ENCODE peak calls at places on chromosomes 16 and 17, in seven cellular contexts. One of them, this sample, is unnamed.

GRCh38 chr17:65395924-65396323 is 165.5 kb downstream of the AXIN2 start:
- DNase-seq in astrocyte: no peak
- DNase-seq in colonic mucosa: no peak
- DNase-seq in breast epithelium: no peak
- DNase-seq in AG09309: no peak
- DNase-seq in heart left ventricle: no peak
- DNase-seq in aorta: no peak
- DNase-seq in this sample: no peak

GRCh38 chr16:4888428-4889135 is 41.3 kb downstream of the UBN1 start:
- DNase-seq in astrocyte: no peak
- DNase-seq in colonic mucosa: no peak
- DNase-seq in breast epithelium: no peak
- DNase-seq in AG09309: no peak
- DNase-seq in heart left ventricle: no peak
- DNase-seq in aorta: no peak
- DNase-seq in this sample: no peak

GRCh38 chr17:51120357-51120738 is 320 bp downstream of the SPAG9 start:
- DNase-seq in astrocyte: peak
- DNase-seq in colonic mucosa: peak
- DNase-seq in breast epithelium: peak
- DNase-seq in AG09309: no peak
- DNase-seq in heart left ventricle: peak
- DNase-seq in aorta: no peak
- DNase-seq in this sample: no peak

GRCh38 chr17:50204431-50204830 is 3.0 kb upstream of the COL1A1 start:
- DNase-seq in astrocyte: no peak
- DNase-seq in colonic mucosa: no peak
- DNase-seq in breast epithelium: no peak
- DNase-seq in AG09309: no peak
- DNase-seq in heart left ventricle: no peak
- DNase-seq in aorta: no peak
- DNase-seq in this sample: no peak

GRCh38 chr16:81239722-81240121 is 1.2 kb downstream of the BCO1 start:
- DNase-seq in astrocyte: no peak
- DNase-seq in colonic mucosa: no peak
- DNase-seq in breast epithelium: no peak
- DNase-seq in AG09309: no peak
- DNase-seq in heart left ventricle: no peak
- DNase-seq in aorta: no peak
- DNase-seq in this sample: no peak

GRCh38 chr17:39776267-39776666 is 38.5 kb downstream of the GRB7 start:
- DNase-seq in astrocyte: no peak
- DNase-seq in colonic mucosa: no peak
- DNase-seq in breast epithelium: no peak
- DNase-seq in AG09309: no peak
- DNase-seq in heart left ventricle: no peak
- DNase-seq in aorta: no peak
- DNase-seq in this sample: no peak

GRCh38 chr17:77235370-77236080 is 94.8 kb downstream of the SEC14L1 start:
- DNase-seq in astrocyte: peak
- DNase-seq in colonic mucosa: peak
- DNase-seq in breast epithelium: no peak
- DNase-seq in AG09309: peak
- DNase-seq in heart left ventricle: peak
- DNase-seq in aorta: peak
- DNase-seq in this sample: peak

GRCh38 chr16:11560701-11561439 is 25.8 kb downstream of the LITAF start:
- DNase-seq in astrocyte: no peak
- DNase-seq in colonic mucosa: no peak
- DNase-seq in breast epithelium: no peak
- DNase-seq in AG09309: no peak
- DNase-seq in heart left ventricle: peak
- DNase-seq in aorta: no peak
- DNase-seq in this sample: no peak

GRCh38 chr16:67284699-67285646 is 5.6 kb downstream of the PLEKHG4 start:
- DNase-seq in astrocyte: no peak
- DNase-seq in colonic mucosa: peak
- DNase-seq in breast epithelium: peak
- DNase-seq in AG09309: no peak
- DNase-seq in heart left ventricle: no peak
- DNase-seq in aorta: no peak
- DNase-seq in this sample: peak

GRCh38 chr17:65293584-65294183 is 156.5 kb downstream of the RGS9 start:
- DNase-seq in astrocyte: no peak
- DNase-seq in colonic mucosa: peak
- DNase-seq in breast epithelium: no peak
- DNase-seq in AG09309: no peak
- DNase-seq in heart left ventricle: no peak
- DNase-seq in aorta: no peak
- DNase-seq in this sample: no peak

GRCh38 chr16:75836377-75837010 is 110.2 kb upstream of the CPHXL start:
- DNase-seq in astrocyte: no peak
- DNase-seq in colonic mucosa: no peak
- DNase-seq in breast epithelium: no peak
- DNase-seq in AG09309: no peak
- DNase-seq in heart left ventricle: no peak
- DNase-seq in aorta: no peak
- DNase-seq in this sample: no peak

GRCh38 chr17:73822371-73822770 is 178.1 kb upstream of the SDK2 start:
- DNase-seq in astrocyte: no peak
- DNase-seq in colonic mucosa: no peak
- DNase-seq in breast epithelium: no peak
- DNase-seq in AG09309: no peak
- DNase-seq in heart left ventricle: no peak
- DNase-seq in aorta: no peak
- DNase-seq in this sample: no peak

GRCh38 chr17:41777579-41778188 is 8.8 kb downstream of the JUP start:
- DNase-seq in astrocyte: peak
- DNase-seq in colonic mucosa: peak
- DNase-seq in breast epithelium: peak
- DNase-seq in AG09309: peak
- DNase-seq in heart left ventricle: peak
- DNase-seq in aorta: peak
- DNase-seq in this sample: peak

GRCh38 chr17:57881143-57881542 is 31.3 kb upstream of the MRPS23 start:
- DNase-seq in astrocyte: peak
- DNase-seq in colonic mucosa: no peak
- DNase-seq in breast epithelium: no peak
- DNase-seq in AG09309: peak
- DNase-seq in heart left ventricle: no peak
- DNase-seq in aorta: no peak
- DNase-seq in this sample: no peak

GRCh38 chr17:307741-308507 is 44.7 kb downstream of the RPH3AL start:
- DNase-seq in astrocyte: no peak
- DNase-seq in colonic mucosa: no peak
- DNase-seq in breast epithelium: no peak
- DNase-seq in AG09309: no peak
- DNase-seq in heart left ventricle: peak
- DNase-seq in aorta: peak
- DNase-seq in this sample: no peak

GRCh38 chr16:10078541-10078949 is 103.7 kb downstream of the GRIN2A start:
- DNase-seq in astrocyte: no peak
- DNase-seq in colonic mucosa: no peak
- DNase-seq in breast epithelium: no peak
- DNase-seq in AG09309: no peak
- DNase-seq in heart left ventricle: no peak
- DNase-seq in aorta: no peak
- DNase-seq in this sample: peak

GRCh38 chr17:75571197-75571884 is 16.3 kb upstream of the MYO15B start:
- DNase-seq in astrocyte: no peak
- DNase-seq in colonic mucosa: no peak
- DNase-seq in breast epithelium: no peak
- DNase-seq in AG09309: no peak
- DNase-seq in heart left ventricle: peak
- DNase-seq in aorta: peak
- DNase-seq in this sample: peak

GRCh38 chr16:56860226-56861020 is 4.6 kb upstream of the SLC12A3 start:
- DNase-seq in astrocyte: no peak
- DNase-seq in colonic mucosa: no peak
- DNase-seq in breast epithelium: no peak
- DNase-seq in AG09309: no peak
- DNase-seq in heart left ventricle: no peak
- DNase-seq in aorta: no peak
- DNase-seq in this sample: peak

GRCh38 chr17:73490851-73491250 is 153.4 kb downstream of the SDK2 start:
- DNase-seq in astrocyte: no peak
- DNase-seq in colonic mucosa: no peak
- DNase-seq in breast epithelium: no peak
- DNase-seq in AG09309: no peak
- DNase-seq in heart left ventricle: no peak
- DNase-seq in aorta: no peak
- DNase-seq in this sample: no peak

GRCh38 chr17:80192268-80192667 is 22.4 kb downstream of the CARD14 start:
- DNase-seq in astrocyte: no peak
- DNase-seq in colonic mucosa: no peak
- DNase-seq in breast epithelium: no peak
- DNase-seq in AG09309: no peak
- DNase-seq in heart left ventricle: peak
- DNase-seq in aorta: no peak
- DNase-seq in this sample: peak

GRCh38 chr16:5504028-5504758 is 406.6 kb upstream of the EEF2KMT start:
- DNase-seq in astrocyte: peak
- DNase-seq in colonic mucosa: no peak
- DNase-seq in breast epithelium: no peak
- DNase-seq in AG09309: no peak
- DNase-seq in heart left ventricle: peak
- DNase-seq in aorta: no peak
- DNase-seq in this sample: no peak

GRCh38 chr16:22948058-22948602 is 134.2 kb downstream of the HS3ST2 start:
- DNase-seq in astrocyte: no peak
- DNase-seq in colonic mucosa: no peak
- DNase-seq in breast epithelium: no peak
- DNase-seq in AG09309: no peak
- DNase-seq in heart left ventricle: no peak
- DNase-seq in aorta: no peak
- DNase-seq in this sample: no peak

GRCh38 chr17:52255347-52255746 is 96.8 kb upstream of the CA10 start:
- DNase-seq in astrocyte: no peak
- DNase-seq in colonic mucosa: no peak
- DNase-seq in breast epithelium: no peak
- DNase-seq in AG09309: no peak
- DNase-seq in heart left ventricle: no peak
- DNase-seq in aorta: no peak
- DNase-seq in this sample: no peak

GRCh38 chr17:7496470-7497227 is 12.5 kb downstream of the POLR2A start:
- DNase-seq in astrocyte: no peak
- DNase-seq in colonic mucosa: no peak
- DNase-seq in breast epithelium: no peak
- DNase-seq in AG09309: no peak
- DNase-seq in heart left ventricle: peak
- DNase-seq in aorta: no peak
- DNase-seq in this sample: no peak
- H3K4me3 ChIP-seq in astrocyte: no peak
- H3K4me3 ChIP-seq in colonic mucosa: no peak
- H3K4me3 ChIP-seq in breast epithelium: no peak
- H3K4me3 ChIP-seq in AG09309: no peak
- H3K4me3 ChIP-seq in heart left ventricle: no peak
- H3K4me3 ChIP-seq in aorta: no peak
- H3K4me3 ChIP-seq in this sample: no peak

GRCh38 chr17:81898029-81898866 is 3.8 kb upstream of the NPB start:
- DNase-seq in astrocyte: peak
- DNase-seq in colonic mucosa: no peak
- DNase-seq in breast epithelium: no peak
- DNase-seq in AG09309: peak
- DNase-seq in heart left ventricle: no peak
- DNase-seq in aorta: no peak
- DNase-seq in this sample: no peak

GRCh38 chr17:81900181-81900820 is 1.7 kb upstream of the NPB start:
- DNase-seq in astrocyte: no peak
- DNase-seq in colonic mucosa: no peak
- DNase-seq in breast epithelium: no peak
- DNase-seq in AG09309: no peak
- DNase-seq in heart left ventricle: no peak
- DNase-seq in aorta: no peak
- DNase-seq in this sample: no peak

GRCh38 chr17:81901167-81902022 is 643 bp upstream of the NPB start:
- DNase-seq in astrocyte: no peak
- DNase-seq in colonic mucosa: no peak
- DNase-seq in breast epithelium: no peak
- DNase-seq in AG09309: no peak
- DNase-seq in heart left ventricle: no peak
- DNase-seq in aorta: no peak
- DNase-seq in this sample: no peak

GRCh38 chr17:81899514-81900166 is 2.4 kb upstream of the NPB start:
- DNase-seq in astrocyte: no peak
- DNase-seq in colonic mucosa: no peak
- DNase-seq in breast epithelium: no peak
- DNase-seq in AG09309: no peak
- DNase-seq in heart left ventricle: no peak
- DNase-seq in aorta: no peak
- DNase-seq in this sample: no peak

DNA sequence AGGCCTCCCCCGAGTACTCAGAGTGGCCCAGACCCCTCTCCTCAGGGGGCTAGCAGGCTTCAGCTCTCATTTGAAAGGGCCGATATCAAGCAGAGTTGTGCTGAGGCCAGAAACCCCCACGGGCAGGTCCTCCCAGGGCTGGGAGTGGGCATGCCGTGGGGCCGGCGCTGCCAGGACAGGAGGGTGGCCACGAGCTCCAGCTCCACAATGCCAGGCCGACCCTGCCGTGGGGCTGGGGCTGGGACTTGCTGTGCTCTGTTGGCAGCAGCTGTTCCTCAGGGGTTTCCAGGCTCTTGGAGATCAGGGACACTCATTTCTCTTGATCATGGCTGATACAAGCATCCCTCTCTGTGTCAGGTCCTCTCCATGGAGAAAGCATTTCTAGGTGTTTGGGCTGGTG is 3.2 kb upstream of the NPB start:
- DNase-seq in astrocyte: no peak
- DNase-seq in colonic mucosa: no peak
- DNase-seq in breast epithelium: no peak
- DNase-seq in AG09309: no peak
- DNase-seq in heart left ventricle: no peak
- DNase-seq in aorta: no peak
- DNase-seq in this sample: no peak
- H3K4me3 ChIP-seq in astrocyte: no peak
- H3K4me3 ChIP-seq in colonic mucosa: no peak
- H3K4me3 ChIP-seq in breast epithelium: no peak
- H3K4me3 ChIP-seq in AG09309: no peak
- H3K4me3 ChIP-seq in heart left ventricle: no peak
- H3K4me3 ChIP-seq in aorta: no peak
- H3K4me3 ChIP-seq in this sample: no peak

DNA sequence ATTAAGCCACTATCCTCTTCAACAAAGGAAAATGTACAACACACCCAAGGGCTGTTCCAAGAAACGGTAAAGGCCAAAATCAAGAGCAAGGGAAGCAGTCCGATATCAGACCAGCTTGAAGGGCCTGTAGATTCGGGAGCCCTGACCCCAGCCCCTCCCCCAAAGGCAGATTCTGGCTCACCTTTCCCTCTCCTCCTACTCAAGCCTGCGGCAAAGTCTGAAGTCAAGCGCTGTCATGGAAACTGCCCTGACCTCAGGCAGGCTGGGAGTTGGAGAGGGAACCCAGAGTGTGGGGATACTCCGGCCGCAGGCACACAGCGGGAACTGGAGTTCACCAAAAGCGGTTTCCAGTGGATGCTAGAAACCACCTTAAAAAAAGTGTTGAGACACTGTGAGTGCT is 1.8 kb downstream of the ALYREF start:
- DNase-seq in astrocyte: no peak
- DNase-seq in colonic mucosa: no peak
- DNase-seq in breast epithelium: no peak
- DNase-seq in AG09309: no peak
- DNase-seq in heart left ventricle: no peak
- DNase-seq in aorta: no peak
- DNase-seq in this sample: no peak
- H3K4me3 ChIP-seq in astrocyte: peak
- H3K4me3 ChIP-seq in colonic mucosa: no peak
- H3K4me3 ChIP-seq in breast epithelium: no peak
- H3K4me3 ChIP-seq in AG09309: no peak
- H3K4me3 ChIP-seq in heart left ventricle: peak
- H3K4me3 ChIP-seq in aorta: no peak
- H3K4me3 ChIP-seq in this sample: no peak

GRCh38 chr17:35708149-35708548 is 23.3 kb upstream of the RASL10B start:
- DNase-seq in astrocyte: no peak
- DNase-seq in colonic mucosa: no peak
- DNase-seq in breast epithelium: no peak
- DNase-seq in AG09309: no peak
- DNase-seq in heart left ventricle: no peak
- DNase-seq in aorta: no peak
- DNase-seq in this sample: no peak
- H3K4me3 ChIP-seq in astrocyte: no peak
- H3K4me3 ChIP-seq in colonic mucosa: no peak
- H3K4me3 ChIP-seq in breast epithelium: no peak
- H3K4me3 ChIP-seq in AG09309: no peak
- H3K4me3 ChIP-seq in heart left ventricle: no peak
- H3K4me3 ChIP-seq in aorta: no peak
- H3K4me3 ChIP-seq in this sample: no peak

This sample was measured in SJCRH30.